ENCODE peak calls at places on chromosomes 4 and X, in four cellular contexts. Q is mesenchymal stem cell, P is fibroblast of lung, T is tibial nerve. U is an unnamed sample.

GRCh38 chr4:121932212-121932974 is 19.5 kb downstream of the TRPC3 start:
- DNase-seq in P (no peak), T (no peak), Q (no peak), U (no peak)

GRCh38 chr4:79476196-79476595 is 68.2 kb upstream of the GK2 start:
- DNase-seq in P (no peak), Q (no peak), T (no peak), U (no peak)

GRCh38 chr4:2284934-2285664 is 23.2 kb upstream of the MXD4 start:
- DNase-seq in T (no peak), P (peak; percentile 67), Q (peak; percentile 61), U (no peak)

GRCh38 chr4:137510866-137511265 is 21.4 kb downstream of the PCDH18 start:
- DNase-seq in T (no peak), P (peak; percentile 95), Q (peak; percentile 92), U (no peak)

GRCh38 chr4:13441506-13441905 is 42.6 kb downstream of the RAB28 start:
- DNase-seq in P (no peak), T (no peak), Q (no peak), U (no peak)

GRCh38 chr4:2217726-2218125 is 24.2 kb downstream of the HAUS3 start:
- DNase-seq in Q (peak; percentile 14), T (no peak), P (peak; percentile 80), U (no peak)

GRCh38 chr4:174358823-174359222 is 75.1 kb downstream of the CEP44 start:
- DNase-seq in P (peak; percentile 81), Q (peak; percentile 69), T (no peak), U (no peak)

GRCh38 chr4:79682801-79683217 is 274.8 kb upstream of the GK2 start:
- DNase-seq in T (no peak), P (peak; percentile 41), Q (no peak), U (no peak)

GRCh38 chr4:30808266-30808665 is 88.1 kb downstream of the PCDH7 start:
- DNase-seq in T (no peak), P (no peak), Q (no peak), U (no peak)

GRCh38 chr4:113236916-113237315 is 187.5 kb downstream of the ANK2 start:
- DNase-seq in P (no peak), T (no peak), Q (no peak), U (no peak)

GRCh38 chr4:41535911-41536361 is 2.0 kb upstream of the LIMCH1 start:
- DNase-seq in T (no peak), P (no peak), Q (no peak), U (no peak)

GRCh38 chr4:147596976-147597375 is 20.2 kb upstream of the TMEM184C start:
- DNase-seq in Q (peak; percentile 68), T (no peak), P (peak; percentile 90), U (no peak)

GRCh38 chr4:98027827-98028226 is 115.4 kb downstream of the STPG2 start:
- DNase-seq in T (no peak), Q (no peak), P (peak; percentile 10), U (no peak)

GRCh38 chrX:129497146-129497805 is 26.0 kb downstream of the SMARCA1 start:
- DNase-seq in T (no peak), P (no peak), Q (no peak), U (no peak)

GRCh38 chr4:54173281-54173912 is 55.7 kb upstream of the PDGFRA start:
- DNase-seq in T (no peak), Q (no peak), P (no peak), U (no peak)

GRCh38 chr4:36241771-36242170 is 2.5 kb downstream of the ARAP2 start:
- DNase-seq in P (no peak), Q (no peak), T (no peak), U (no peak)

GRCh38 chrX:63686878-63687714 is 97.9 kb downstream of the ARHGEF9 start:
- DNase-seq in P (peak; percentile 32), Q (peak; percentile 57), T (no peak), U (no peak)

GRCh38 chrX:53071604-53072417 is 10.4 kb upstream of the TSPYL2 start:
- DNase-seq in Q (peak; percentile 67), T (peak; percentile 64), P (peak; percentile 41), U (peak; percentile 68)

GRCh38 chr4:10688022-10688421 is 3.5 kb upstream of the CLNK start:
- DNase-seq in T (no peak), P (no peak), Q (no peak), U (no peak)

GRCh38 chrX:120874678-120875557 is 748 bp downstream of the CT47B1 start:
- DNase-seq in Q (no peak), P (no peak), T (no peak), U (no peak)
- H3K27me3 ChIP-seq in Q (no peaks in the 10 kb centered on the region), P (no peaks in the 10 kb centered on the region), T (no peaks in the 10 kb centered on the region), U (no peaks in the 10 kb centered on the region)

GRCh38 chr4:186146443-186146842 is 41.9 kb downstream of the FAM149A start:
- DNase-seq in Q (no peak), P (no peak), T (no peak), U (no peak)

GRCh38 chr4:186149872-186150271 is 41.5 kb upstream of the CYP4V2 start:
- DNase-seq in Q (no peak), P (no peak), T (peak; percentile 28), U (no peak)

GRCh38 chr4:186144180-186144579 is 39.7 kb downstream of the FAM149A start:
- DNase-seq in T (no peak), Q (peak; percentile 54), P (peak; percentile 65), U (peak; percentile 53)

GRCh38 chr4:186148335-186148975 is 42.9 kb upstream of the CYP4V2 start:
- DNase-seq in P (no peak), Q (no peak), T (no peak), U (no peak)

DNA sequence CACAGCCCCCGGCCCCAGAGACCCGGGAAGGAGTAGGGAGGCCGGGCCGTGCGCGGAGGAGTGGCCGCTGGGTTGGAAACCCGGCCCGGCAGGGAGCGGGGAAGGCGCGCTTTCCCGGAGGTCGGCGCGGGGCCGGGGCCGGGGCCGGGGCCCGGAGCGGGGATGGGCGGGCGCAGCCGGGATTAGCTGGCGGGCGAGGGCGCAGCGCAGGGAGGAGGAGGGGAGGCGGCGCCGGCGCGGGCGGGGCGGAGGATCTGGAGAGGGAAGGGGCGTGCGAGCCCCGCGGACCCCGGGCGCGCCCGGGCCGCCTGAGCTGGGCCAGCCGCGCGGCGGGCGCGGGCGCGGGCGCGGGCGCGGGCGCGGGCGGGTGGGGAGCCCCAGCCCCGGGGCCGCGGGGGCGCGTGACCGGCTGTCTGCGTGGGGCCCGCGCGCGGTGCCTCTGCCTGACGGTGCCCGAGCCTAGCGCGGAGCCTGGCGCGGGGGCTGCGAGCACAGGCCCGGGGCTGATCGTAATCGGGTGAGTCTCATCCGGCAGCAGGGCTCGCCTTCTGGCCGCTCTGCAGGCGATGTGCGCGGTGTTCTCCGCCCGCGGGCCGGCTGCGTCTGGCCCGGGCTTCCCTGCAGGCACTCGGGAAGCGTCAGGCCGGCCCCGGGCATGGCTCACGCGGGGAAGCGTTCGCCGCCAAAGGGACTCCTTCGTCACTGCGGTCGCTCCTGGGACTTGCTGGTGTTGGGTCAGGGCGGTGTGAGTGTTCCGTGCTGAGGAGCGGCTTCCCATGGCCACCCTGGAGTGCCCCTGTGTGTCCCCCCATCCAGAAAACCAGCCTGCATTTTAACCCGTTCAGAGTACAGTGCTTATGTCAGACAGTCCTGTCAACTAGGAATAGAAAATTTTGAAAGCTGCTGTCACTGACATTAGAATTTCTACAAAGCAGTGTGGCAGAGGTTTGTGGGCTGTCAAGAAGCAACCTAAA is 40.4 kb downstream of the FAM149A start:
- DNase-seq in Q (peak; percentile 64), P (peak; percentile 76), T (no peak), U (peak; percentile 72)
- H3K27ac ChIP-seq in Q (peak overlapping the region; percentile 28), P (peak overlapping the region; percentile 36), T (peak overlapping the region; percentile 79), U (peak overlapping the region; percentile 88)

GRCh38 chr4:8871417-8872401 is at the start of gene HMX1:
- DNase-seq in Q (no peak), T (no peak), P (no peak), U (peak; percentile 4)

GRCh38 chr4:8870647-8871416 is 807 bp downstream of the HMX1 start:
- DNase-seq in P (no peak), T (no peak), Q (no peak), U (no peak)

GRCh38 chr4:8868321-8869001 is 3.2 kb downstream of the HMX1 start:
- DNase-seq in T (no peak), Q (no peak), P (no peak), U (no peak)

GRCh38 chr4:8869002-8869878 is 2.4 kb downstream of the HMX1 start:
- DNase-seq in P (no peak), T (no peak), Q (no peak), U (no peak)

DNA sequence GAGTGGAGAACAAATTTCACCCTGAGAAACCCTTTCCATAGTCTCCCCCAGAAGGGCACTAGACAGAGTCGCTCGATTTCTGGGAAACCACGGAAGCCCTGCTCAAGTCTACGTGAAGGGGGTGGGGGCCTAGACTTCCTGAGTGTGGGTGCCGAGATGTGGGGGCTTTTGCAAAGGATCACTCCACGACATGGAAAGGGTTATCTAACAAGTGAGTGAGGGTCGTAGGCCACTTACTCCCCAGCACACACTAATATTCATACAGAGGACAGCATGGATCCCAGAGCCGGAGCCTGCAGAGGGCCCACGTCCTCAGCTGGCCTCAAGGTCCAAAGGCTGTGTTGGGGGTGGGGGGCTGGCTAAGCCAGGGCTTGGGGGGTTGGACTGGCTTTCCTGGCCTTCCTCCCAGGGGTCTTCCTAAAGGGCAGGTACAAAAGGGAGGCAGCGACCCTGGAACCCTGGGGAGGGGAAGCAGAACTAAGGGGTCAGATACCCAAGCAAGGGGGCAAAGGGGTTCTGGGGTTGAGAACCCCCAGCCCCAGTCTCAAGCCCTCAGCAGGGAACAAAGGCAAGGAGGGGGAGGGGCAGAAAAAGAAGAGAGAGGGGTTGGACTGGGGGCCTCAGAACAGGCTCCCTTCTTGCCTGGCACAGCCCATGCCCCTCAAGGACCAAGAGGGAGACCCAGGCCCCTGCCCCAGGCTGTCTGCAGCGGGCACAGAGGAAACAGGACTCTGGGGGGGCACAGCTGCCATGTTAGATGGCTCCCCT is 1.6 kb downstream of the HMX1 start:
- DNase-seq in Q (no peak), T (no peak), P (no peak), U (no peak)
- H3K27me3 ChIP-seq in Q (no peaks in the 10 kb centered on the region), T (no peaks in the 10 kb centered on the region), P (peaks cover 46% of the 10 kb centered on the region), U (peaks cover 45% of the 10 kb centered on the region)

GRCh38 chrX:9912341-9912740 is 54.8 kb upstream of the CLDN34 start:
- DNase-seq in P (peak; percentile 41), T (no peak), Q (no peak), U (no peak)
- H3K27ac ChIP-seq in P (no peak overlapping the region), T (no peak overlapping the region), Q (peak overlapping the region; percentile 53), U (peak overlapping the region; percentile 21)

DNA sequence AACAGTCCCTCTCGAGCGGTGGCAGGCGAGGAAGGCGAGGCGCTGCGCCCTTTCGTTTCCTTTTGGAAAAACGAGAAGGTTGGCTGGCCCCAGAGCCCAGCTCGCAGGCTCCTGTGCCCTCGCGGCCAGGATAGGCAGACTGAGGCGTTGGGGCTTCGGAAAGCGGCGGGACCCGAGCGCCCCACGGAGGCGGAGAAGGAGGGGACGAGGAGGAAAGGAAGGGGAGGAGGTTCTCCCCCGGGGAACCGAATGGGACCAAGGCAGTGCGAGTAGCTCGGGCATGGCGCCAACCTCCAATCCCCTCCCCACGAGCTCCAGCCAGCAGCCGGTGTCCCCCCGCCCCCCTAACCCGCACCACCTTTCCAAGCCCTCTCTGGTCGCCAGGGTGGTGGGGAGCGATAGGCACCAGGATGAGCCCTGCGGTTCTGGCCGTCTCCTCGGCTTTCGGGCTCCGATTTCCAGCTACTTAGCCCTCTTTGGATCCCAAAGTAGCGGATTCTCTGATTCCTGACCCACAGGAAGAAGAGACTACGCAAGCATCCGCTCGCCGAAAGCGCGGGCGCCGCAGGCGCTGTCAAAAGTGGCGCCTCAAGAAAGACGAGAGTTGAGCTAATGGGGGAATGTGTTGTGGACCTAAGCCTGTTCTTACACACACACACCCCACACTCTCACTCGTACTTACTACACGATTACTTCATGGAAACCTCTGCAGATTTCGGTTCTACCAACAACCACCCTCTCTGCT is 15.2 kb upstream of the ZIC3 start:
- DNase-seq in T (no peak), Q (no peak), P (no peak), U (no peak)
- H3K27me3 ChIP-seq in T (peaks cover 2% of the 10 kb centered on the region), Q (peaks cover 53% of the 10 kb centered on the region), P (no peaks in the 10 kb centered on the region), U (peaks cover 89% of the 10 kb centered on the region)